ENCODE peak calls at places on chromosomes 6 and 20, in nine cellular contexts. E is left ventricle myocardium inferior, S is neuronal stem cell, R is heart right ventricle, N is IMR-90, M is Peyer's patch, A is mammary epithelial cell, H is small intestine, I is psoas muscle. D is an unnamed sample.

GRCh38 chr6:120604510-120604909 is 729.8 kb downstream of the TBC1D32 start:
- DNase-seq in A (no peak), N (no peak), I (no peak), H (no peak), R (no peak), S (no peak), E (no peak), M (no peak), D (no peak)

GRCh38 chr6:65638047-65638831 is 68.8 kb downstream of the EYS start:
- DNase-seq in H (no peak), N (no peak), E (no peak), I (no peak), S (peak; percentile 18), R (no peak), M (no peak), A (no peak), D (peak; percentile 50)

GRCh38 chr6:6907286-6907685 is 200.5 kb upstream of the RREB1 start:
- DNase-seq in S (no peak), A (no peak), H (no peak), R (no peak), N (no peak), M (no peak), E (no peak), I (no peak), D (no peak)

GRCh38 chr6:124879110-124879991 is 82.9 kb upstream of the RNF217 start:
- DNase-seq in S (no peak), H (no peak), M (no peak), E (no peak), R (no peak), A (no peak), I (no peak), N (no peak), D (no peak)

GRCh38 chr6:90466191-90466940 is 120.5 kb downstream of the MAP3K7 start:
- DNase-seq in H (no peak), M (no peak), I (no peak), S (peak; percentile 69), E (no peak), N (peak; percentile 16), A (peak; percentile 38), R (no peak), D (no peak)

GRCh38 chr6:55176958-55177357 is 2.6 kb downstream of the HCRTR2 start:
- DNase-seq in A (peak; percentile 21), S (no peak), M (no peak), H (no peak), I (no peak), N (peak; percentile 23), R (no peak), E (no peak), D (no peak)

GRCh38 chr6:138931660-138932059 is 56.4 kb downstream of the REPS1 start:
- DNase-seq in S (no peak), M (no peak), H (peak; percentile 5), R (no peak), E (no peak), N (no peak), I (no peak), A (no peak), D (no peak)

GRCh38 chr6:115976321-115976870 is 84.3 kb downstream of the FRK start:
- DNase-seq in N (no peak), A (no peak), I (no peak), E (no peak), S (no peak), R (no peak), M (no peak), H (no peak), D (no peak)

GRCh38 chr6:6455272-6455671 is 133.2 kb upstream of the LY86 start:
- DNase-seq in H (no peak), E (no peak), N (no peak), R (no peak), A (no peak), M (no peak), S (no peak), I (peak; percentile 26), D (no peak)

GRCh38 chr6:126716012-126716411 is 376.1 kb downstream of the CENPW start:
- DNase-seq in E (no peak), S (no peak), R (no peak), N (peak; percentile 26), A (no peak), H (no peak), M (no peak), I (no peak), D (no peak)

GRCh38 chr20:49594143-49594928 is 26.4 kb upstream of the PTGIS start:
- DNase-seq in H (peak; percentile 54), M (peak; percentile 65), I (peak; percentile 76), A (peak; percentile 37), E (peak; percentile 76), R (peak; percentile 67), S (no peak), N (peak; percentile 87), D (no peak)

GRCh38 chr6:36970892-36971842 is 14.8 kb downstream of the MTCH1 start:
- DNase-seq in R (no peak), M (no peak), H (no peak), I (no peak), N (no peak), A (no peak), S (no peak), E (no peak), D (no peak)

DNA sequence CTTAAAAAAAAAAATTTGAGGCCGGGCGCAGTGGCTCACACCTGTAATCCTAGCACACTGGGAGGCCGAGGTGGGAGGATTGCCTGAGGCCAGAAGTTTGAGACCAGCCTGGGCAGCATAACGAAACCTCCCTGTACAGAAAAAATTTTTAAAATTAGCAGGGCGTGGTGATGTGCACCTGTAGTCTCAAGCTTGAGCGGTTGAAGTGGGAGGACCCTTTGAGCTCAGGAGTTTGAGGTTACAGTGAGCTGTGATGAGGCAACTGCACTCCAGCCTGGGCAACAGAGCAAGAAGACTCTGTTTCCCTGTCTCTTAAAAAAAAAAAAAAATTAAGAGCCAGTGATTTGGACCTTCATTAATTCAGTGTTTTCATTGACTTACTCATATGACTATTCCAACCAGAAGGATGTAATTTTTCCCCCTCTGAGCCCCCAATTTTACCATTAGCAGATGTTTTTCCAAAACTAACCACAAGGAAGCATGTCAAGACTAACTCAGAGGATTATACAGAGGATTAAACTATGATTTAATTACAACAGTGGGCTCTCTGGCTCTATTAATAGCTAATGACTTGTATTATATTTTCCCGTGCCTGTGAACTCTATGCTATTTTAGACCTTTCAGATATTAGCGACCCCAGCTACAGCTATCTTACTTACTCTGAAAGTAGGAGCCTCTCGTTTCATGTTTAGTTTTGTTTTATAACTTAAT is 75.1 kb downstream of the ARID1B start:
- DNase-seq in S (no peak), N (no peak), H (no peak), R (no peak), A (no peak), M (no peak), I (no peak), E (no peak), D (no peak)
- H3K4me3 ChIP-seq in S (no peak overlapping the region), N (no peak overlapping the region), H (no peak overlapping the region), R (no peak overlapping the region), A (no peak overlapping the region), M (no peak overlapping the region), I (peak overlapping the region; percentile 1), E (peak overlapping the region; percentile 6), D (no peak overlapping the region)

DNA sequence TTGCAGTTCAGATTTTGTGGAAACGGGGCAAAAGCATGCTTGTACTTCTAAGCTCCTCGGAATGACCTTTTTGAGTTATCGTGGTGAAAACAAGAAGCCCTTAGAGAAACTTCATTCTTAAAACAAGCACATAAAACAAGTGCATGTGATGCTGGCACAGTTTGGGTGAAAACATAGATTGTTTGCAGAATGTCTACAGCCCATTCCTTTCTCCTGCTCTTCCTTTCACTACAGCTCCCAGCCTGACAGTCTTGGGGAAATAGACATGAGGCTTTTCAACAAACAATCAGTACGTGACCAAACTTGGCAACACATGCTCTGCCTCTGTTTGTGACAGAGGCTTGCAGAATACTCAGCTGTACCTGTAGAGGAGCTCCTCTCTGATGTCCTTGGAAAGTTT is 321.5 kb downstream of the ZFAND3 start:
- DNase-seq in H (no peak), I (no peak), R (no peak), M (no peak), N (no peak), A (no peak), S (no peak), E (no peak), D (no peak)
- H3K4me1 ChIP-seq in H (no peaks in the 10 kb centered on the region), I (no peaks in the 10 kb centered on the region), R (peaks cover 6% of the 10 kb centered on the region), M (no peaks in the 10 kb centered on the region), N (peaks cover 2% of the 10 kb centered on the region), A (peaks cover 3% of the 10 kb centered on the region), S (peaks cover 25% of the 10 kb centered on the region), E (peaks cover 25% of the 10 kb centered on the region), D (no peaks in the 10 kb centered on the region)

GRCh38 chr20:2616634-2617033 is 35.8 kb upstream of the NOP56 start:
- DNase-seq in N (no peak), A (no peak), I (no peak), H (no peak), E (no peak), M (no peak), S (no peak), R (no peak), D (no peak)

GRCh38 chr20:2617099-2617714 is 35.2 kb upstream of the NOP56 start:
- DNase-seq in A (no peak), S (no peak), H (no peak), M (no peak), I (no peak), E (no peak), R (no peak), N (no peak), D (no peak)

GRCh38 chr20:2610326-2610725 is 42.1 kb upstream of the NOP56 start:
- DNase-seq in A (no peak), R (no peak), E (no peak), H (no peak), M (no peak), I (no peak), N (no peak), S (no peak), D (no peak)

GRCh38 chr20:2610941-2611720 is 41.3 kb upstream of the NOP56 start:
- DNase-seq in M (no peak), R (no peak), H (no peak), I (no peak), E (no peak), A (no peak), S (no peak), N (no peak), D (no peak)

GRCh38 chr20:2612073-2612472 is 40.4 kb upstream of the NOP56 start:
- DNase-seq in A (no peak), R (no peak), E (no peak), I (no peak), M (no peak), H (no peak), N (no peak), S (no peak), D (no peak)
- H3K36me3 ChIP-seq in A (no peaks in the 10 kb centered on the region), R (no peaks in the 10 kb centered on the region), E (no peaks in the 10 kb centered on the region), I (no peaks in the 10 kb centered on the region), M (no peaks in the 10 kb centered on the region), H (no peaks in the 10 kb centered on the region), N (no peaks in the 10 kb centered on the region), S (no peaks in the 10 kb centered on the region), D (no peaks in the 10 kb centered on the region)

DNA sequence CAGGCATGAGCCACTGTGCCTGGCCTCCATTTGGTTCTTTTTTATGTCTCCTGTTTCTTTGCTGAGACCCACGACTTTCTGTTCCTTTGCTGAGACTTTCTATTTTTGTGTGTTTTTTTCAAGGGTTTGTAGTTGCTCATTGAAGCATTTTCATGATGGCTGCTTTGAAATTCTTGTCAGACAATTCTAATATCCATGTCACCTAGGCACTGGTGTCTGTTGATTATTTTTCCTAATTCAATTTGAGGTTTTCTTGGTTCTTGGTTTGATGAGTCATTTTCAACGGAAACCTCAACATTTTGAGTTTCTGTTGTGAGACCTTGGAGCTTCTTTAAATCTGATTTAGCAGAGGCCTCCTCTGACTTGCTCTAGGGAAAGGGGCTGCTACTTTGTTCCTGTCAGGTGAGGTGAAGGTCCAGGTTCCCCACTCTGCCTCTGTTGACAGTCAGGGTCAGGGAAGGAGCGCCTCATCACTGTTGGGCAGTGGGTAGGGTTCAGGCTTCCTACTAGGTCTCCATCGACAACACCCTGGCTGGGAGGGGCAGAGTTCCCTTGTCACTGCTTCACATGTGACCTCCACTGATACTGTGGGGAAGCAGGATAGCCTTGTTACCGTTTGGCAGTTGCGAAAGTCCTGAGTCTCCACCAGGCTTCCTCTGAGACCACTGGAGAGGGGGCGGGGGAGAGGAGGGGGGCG is 67.2 kb upstream of the RNF24 start:
- DNase-seq in S (peak; percentile 33), N (peak; percentile 82), E (peak; percentile 35), A (peak; percentile 79), R (peak; percentile 55), H (no peak), M (peak; percentile 63), I (no peak), D (no peak)
- H3K4me3 ChIP-seq in S (no peak overlapping the region), N (peak overlapping the region; percentile 12), E (no peak overlapping the region), A (no peak overlapping the region), R (no peak overlapping the region), H (no peak overlapping the region), M (no peak overlapping the region), I (no peak overlapping the region), D (no peak overlapping the region)